ENCODE peak calls at places on chromosomes 3 and 15, in ten cellular contexts. Q, U, R, I, X, V, G, A, Y and H are unnamed samples.

GRCh38 chr3:9422712-9423424 is 25.5 kb downstream of the SETD5 start:
- DNase-seq in Q (no peak), U (peak; percentile 27), R (no peak), I (peak; percentile 97), X (peak; percentile 65), V (no peak), G (peak; percentile 82), A (no peak), Y (peak; percentile 99), H (peak; percentile 40)

GRCh38 chr3:49222002-49222401 is 50.6 kb downstream of the KLHDC8B start:
- DNase-seq in Q (no peak), U (no peak), R (no peak), I (no peak), X (no peak), V (no peak), G (no peak), A (no peak), Y (no peak), H (no peak)

GRCh38 chr15:71443538-71443937 is 328.3 kb downstream of the THSD4 start:
- DNase-seq in Q (peak; percentile 63), U (peak; percentile 70), R (peak; percentile 7), I (no peak), X (peak; percentile 86), V (no peak), G (no peak), A (peak; percentile 72), Y (no peak), H (peak; percentile 48)

GRCh38 chr3:22617372-22617771 is 585.8 kb upstream of the UBE2E2 start:
- DNase-seq in Q (no peak), U (no peak), R (no peak), I (no peak), X (no peak), V (no peak), G (no peak), A (no peak), Y (no peak), H (no peak)

GRCh38 chr3:56001537-56001936 is 466.7 kb downstream of the ERC2 start:
- DNase-seq in Q (no peak), U (no peak), R (no peak), I (no peak), X (no peak), V (no peak), G (no peak), A (no peak), Y (no peak), H (no peak)

GRCh38 chr15:47477253-47477652 is 240.1 kb upstream of the SEMA6D start:
- DNase-seq in Q (no peak), U (no peak), R (no peak), I (no peak), X (no peak), V (no peak), G (no peak), A (no peak), Y (no peak), H (no peak)

GRCh38 chr3:117184574-117184973 is 475.0 kb downstream of the TUSC7 start:
- DNase-seq in Q (no peak), U (no peak), R (no peak), I (no peak), X (no peak), V (no peak), G (peak; percentile 64), A (no peak), Y (no peak), H (no peak)

GRCh38 chr3:195421410-195421809 is 21.4 kb downstream of the ACAP2 start:
- DNase-seq in Q (no peak), U (no peak), R (no peak), I (no peak), X (no peak), V (no peak), G (no peak), A (no peak), Y (no peak), H (no peak)

GRCh38 chr3:61955483-61955882 is 394.1 kb downstream of the PTPRG start:
- DNase-seq in Q (no peak), U (no peak), R (no peak), I (no peak), X (no peak), V (no peak), G (no peak), A (no peak), Y (no peak), H (no peak)

GRCh38 chr3:107664614-107665013 is 141.9 kb downstream of the BBX start:
- DNase-seq in Q (no peak), U (no peak), R (no peak), I (no peak), X (no peak), V (no peak), G (no peak), A (no peak), Y (peak; percentile 46), H (no peak)

GRCh38 chr3:55180936-55181535 is 253.2 kb upstream of the LRTM1 start:
- DNase-seq in Q (peak; percentile 14), U (peak; percentile 25), R (no peak), I (no peak), X (peak; percentile 58), V (no peak), G (no peak), A (peak; percentile 33), Y (peak; percentile 45), H (no peak)

GRCh38 chr15:93037341-93038063 is 51.5 kb downstream of the RGMA start:
- DNase-seq in Q (no peak), U (no peak), R (no peak), I (peak; percentile 54), X (peak; percentile 65), V (no peak), G (no peak), A (no peak), Y (peak; percentile 69), H (no peak)

GRCh38 chr15:70213779-70214178 is 116.1 kb upstream of the TLE3 start:
- DNase-seq in Q (no peak), U (no peak), R (no peak), I (no peak), X (peak; percentile 38), V (no peak), G (no peak), A (no peak), Y (no peak), H (no peak)

GRCh38 chr3:192835818-192836468 is 81.7 kb downstream of the MB21D2 start:
- DNase-seq in Q (no peak), U (no peak), R (no peak), I (no peak), X (no peak), V (no peak), G (no peak), A (no peak), Y (no peak), H (no peak)

GRCh38 chr3:170909129-170909903 is 879 bp upstream of the EIF5A2 start:
- DNase-seq in Q (no peak), U (peak; percentile 6), R (no peak), I (no peak), X (no peak), V (no peak), G (peak; percentile 39), A (no peak), Y (no peak), H (no peak)

GRCh38 chr15:71469393-71469792 is 341.0 kb upstream of the NR2E3 start:
- DNase-seq in Q (no peak), U (no peak), R (no peak), I (no peak), X (peak; percentile 58), V (no peak), G (no peak), A (no peak), Y (no peak), H (no peak)

GRCh38 chr3:16468114-16469098 is 45.1 kb downstream of the RFTN1 start:
- DNase-seq in Q (no peak), U (peak; percentile 22), R (peak; percentile 39), I (no peak), X (no peak), V (no peak), G (no peak), A (no peak), Y (no peak), H (no peak)

GRCh38 chr3:38565339-38566214 is 69.4 kb downstream of the EXOG start:
- DNase-seq in Q (no peak), U (no peak), R (no peak), I (no peak), X (peak; percentile 33), V (peak; percentile 62), G (no peak), A (no peak), Y (no peak), H (peak; percentile 5)

GRCh38 chr3:120111898-120112297 is 17.7 kb upstream of the GSK3B start:
- DNase-seq in Q (no peak), U (no peak), R (no peak), I (no peak), X (no peak), V (no peak), G (no peak), A (no peak), Y (no peak), H (no peak)